ENCODE peak calls at places on chromosomes 7 and 10, in ten cellular contexts. One of them, this sample, is unnamed.

GRCh38 chr7:18495412-18496335 is at the start of gene HDAC9:
- DNase-seq in aorta: peak; percentile 44
- DNase-seq in midbrain: peak; percentile 84
- DNase-seq in A673: peak; percentile 75
- DNase-seq in ELF-1: peak; percentile 82
- DNase-seq in activated CD4-positive, alpha-beta T cell treated with anti-CD3 and anti-CD28 coated beads for 1 hour: no peak
- DNase-seq in stimulated activated CD4-positive, alpha-beta T cell treated with anti-CD3 and anti-CD28 coated beads, Interleukin-12 subunit alpha, Interleukin-12 subunit beta, amount 100 ng/mL, for 48 hours: no peak
- DNase-seq in AG09319: no peak
- DNase-seq in AG20443: peak; percentile 41
- DNase-seq in hippocampal formation: peak; percentile 88
- DNase-seq in this sample: no peak

GRCh38 chr7:76233538-76234281 is 32.0 kb downstream of the SRRM3 start:
- DNase-seq in activated CD4-positive, alpha-beta T cell treated with anti-CD3 and anti-CD28 coated beads for 1 hour: no peak
- DNase-seq in AG09319: no peak
- DNase-seq in midbrain: no peak
- DNase-seq in aorta: no peak
- DNase-seq in ELF-1: no peak
- DNase-seq in AG20443: no peak
- DNase-seq in stimulated activated CD4-positive, alpha-beta T cell treated with anti-CD3 and anti-CD28 coated beads, Interleukin-12 subunit alpha, Interleukin-12 subunit beta, amount 100 ng/mL, for 48 hours: no peak
- DNase-seq in A673: no peak
- DNase-seq in hippocampal formation: no peak
- DNase-seq in this sample: no peak

GRCh38 chr7:45983720-45984032 is 62.6 kb upstream of the IGFBP3 start:
- DNase-seq in activated CD4-positive, alpha-beta T cell treated with anti-CD3 and anti-CD28 coated beads for 1 hour: no peak
- DNase-seq in ELF-1: no peak
- DNase-seq in midbrain: no peak
- DNase-seq in AG09319: no peak
- DNase-seq in aorta: peak; percentile 59
- DNase-seq in A673: no peak
- DNase-seq in hippocampal formation: no peak
- DNase-seq in AG20443: no peak
- DNase-seq in stimulated activated CD4-positive, alpha-beta T cell treated with anti-CD3 and anti-CD28 coated beads, Interleukin-12 subunit alpha, Interleukin-12 subunit beta, amount 100 ng/mL, for 48 hours: no peak
- DNase-seq in this sample: no peak

GRCh38 chr10:5692476-5693358 is 8.1 kb downstream of the TASOR2 start:
- DNase-seq in hippocampal formation: peak; percentile 16
- DNase-seq in aorta: peak; percentile 66
- DNase-seq in stimulated activated CD4-positive, alpha-beta T cell treated with anti-CD3 and anti-CD28 coated beads, Interleukin-12 subunit alpha, Interleukin-12 subunit beta, amount 100 ng/mL, for 48 hours: peak; percentile 48
- DNase-seq in activated CD4-positive, alpha-beta T cell treated with anti-CD3 and anti-CD28 coated beads for 1 hour: peak; percentile 38
- DNase-seq in midbrain: peak; percentile 39
- DNase-seq in AG20443: peak; percentile 52
- DNase-seq in AG09319: no peak
- DNase-seq in ELF-1: peak; percentile 86
- DNase-seq in A673: peak; percentile 65
- DNase-seq in this sample: peak; percentile 76

GRCh38 chr7:29345590-29345989 is 151.0 kb downstream of the CHN2 start:
- DNase-seq in hippocampal formation: peak; percentile 58
- DNase-seq in stimulated activated CD4-positive, alpha-beta T cell treated with anti-CD3 and anti-CD28 coated beads, Interleukin-12 subunit alpha, Interleukin-12 subunit beta, amount 100 ng/mL, for 48 hours: peak; percentile 1
- DNase-seq in AG20443: no peak
- DNase-seq in aorta: peak; percentile 62
- DNase-seq in AG09319: no peak
- DNase-seq in midbrain: peak; percentile 57
- DNase-seq in ELF-1: peak; percentile 60
- DNase-seq in A673: peak; percentile 49
- DNase-seq in activated CD4-positive, alpha-beta T cell treated with anti-CD3 and anti-CD28 coated beads for 1 hour: no peak
- DNase-seq in this sample: peak; percentile 25

GRCh38 chr10:74544106-74544505 is 282.3 kb upstream of the KAT6B start:
- DNase-seq in ELF-1: peak; percentile 22
- DNase-seq in aorta: no peak
- DNase-seq in stimulated activated CD4-positive, alpha-beta T cell treated with anti-CD3 and anti-CD28 coated beads, Interleukin-12 subunit alpha, Interleukin-12 subunit beta, amount 100 ng/mL, for 48 hours: no peak
- DNase-seq in hippocampal formation: no peak
- DNase-seq in midbrain: no peak
- DNase-seq in AG20443: peak; percentile 18
- DNase-seq in A673: no peak
- DNase-seq in AG09319: no peak
- DNase-seq in activated CD4-positive, alpha-beta T cell treated with anti-CD3 and anti-CD28 coated beads for 1 hour: no peak
- DNase-seq in this sample: no peak

GRCh38 chr7:157995815-157996214 is 591.8 kb downstream of the PTPRN2 start:
- DNase-seq in A673: no peak
- DNase-seq in AG09319: no peak
- DNase-seq in stimulated activated CD4-positive, alpha-beta T cell treated with anti-CD3 and anti-CD28 coated beads, Interleukin-12 subunit alpha, Interleukin-12 subunit beta, amount 100 ng/mL, for 48 hours: no peak
- DNase-seq in AG20443: no peak
- DNase-seq in ELF-1: no peak
- DNase-seq in activated CD4-positive, alpha-beta T cell treated with anti-CD3 and anti-CD28 coated beads for 1 hour: no peak
- DNase-seq in hippocampal formation: no peak
- DNase-seq in midbrain: no peak
- DNase-seq in aorta: no peak
- DNase-seq in this sample: no peak

GRCh38 chr7:148787571-148788295 is 89.0 kb downstream of the CUL1 start:
- DNase-seq in aorta: no peak
- DNase-seq in AG09319: no peak
- DNase-seq in A673: no peak
- DNase-seq in ELF-1: no peak
- DNase-seq in AG20443: no peak
- DNase-seq in midbrain: no peak
- DNase-seq in hippocampal formation: no peak
- DNase-seq in activated CD4-positive, alpha-beta T cell treated with anti-CD3 and anti-CD28 coated beads for 1 hour: no peak
- DNase-seq in stimulated activated CD4-positive, alpha-beta T cell treated with anti-CD3 and anti-CD28 coated beads, Interleukin-12 subunit alpha, Interleukin-12 subunit beta, amount 100 ng/mL, for 48 hours: no peak
- DNase-seq in this sample: no peak

GRCh38 chr10:71771821-71772617 is 1.3 kb downstream of the VSIR start:
- DNase-seq in AG09319: no peak
- DNase-seq in midbrain: no peak
- DNase-seq in activated CD4-positive, alpha-beta T cell treated with anti-CD3 and anti-CD28 coated beads for 1 hour: peak; percentile 58
- DNase-seq in aorta: peak; percentile 91
- DNase-seq in A673: peak; percentile 41
- DNase-seq in hippocampal formation: no peak
- DNase-seq in AG20443: peak; percentile 85
- DNase-seq in ELF-1: no peak
- DNase-seq in stimulated activated CD4-positive, alpha-beta T cell treated with anti-CD3 and anti-CD28 coated beads, Interleukin-12 subunit alpha, Interleukin-12 subunit beta, amount 100 ng/mL, for 48 hours: no peak
- DNase-seq in this sample: peak; percentile 61

GRCh38 chr7:40541336-40541735 is 406.5 kb downstream of the SUGCT start:
- DNase-seq in activated CD4-positive, alpha-beta T cell treated with anti-CD3 and anti-CD28 coated beads for 1 hour: no peak
- DNase-seq in hippocampal formation: no peak
- DNase-seq in stimulated activated CD4-positive, alpha-beta T cell treated with anti-CD3 and anti-CD28 coated beads, Interleukin-12 subunit alpha, Interleukin-12 subunit beta, amount 100 ng/mL, for 48 hours: no peak
- DNase-seq in AG09319: no peak
- DNase-seq in ELF-1: no peak
- DNase-seq in aorta: no peak
- DNase-seq in A673: no peak
- DNase-seq in midbrain: no peak
- DNase-seq in AG20443: peak; percentile 40
- DNase-seq in this sample: no peak

GRCh38 chr10:124629410-124629809 is 114.8 kb downstream of the FAM53B start:
- DNase-seq in ELF-1: no peak
- DNase-seq in aorta: no peak
- DNase-seq in A673: no peak
- DNase-seq in AG09319: no peak
- DNase-seq in hippocampal formation: peak; percentile 77
- DNase-seq in midbrain: peak; percentile 79
- DNase-seq in AG20443: no peak
- DNase-seq in stimulated activated CD4-positive, alpha-beta T cell treated with anti-CD3 and anti-CD28 coated beads, Interleukin-12 subunit alpha, Interleukin-12 subunit beta, amount 100 ng/mL, for 48 hours: no peak
- DNase-seq in activated CD4-positive, alpha-beta T cell treated with anti-CD3 and anti-CD28 coated beads for 1 hour: no peak
- DNase-seq in this sample: no peak

GRCh38 chr10:16799621-16800020 is 17.6 kb downstream of the RSU1 start:
- DNase-seq in AG09319: no peak
- DNase-seq in A673: no peak
- DNase-seq in hippocampal formation: no peak
- DNase-seq in midbrain: no peak
- DNase-seq in activated CD4-positive, alpha-beta T cell treated with anti-CD3 and anti-CD28 coated beads for 1 hour: no peak
- DNase-seq in stimulated activated CD4-positive, alpha-beta T cell treated with anti-CD3 and anti-CD28 coated beads, Interleukin-12 subunit alpha, Interleukin-12 subunit beta, amount 100 ng/mL, for 48 hours: no peak
- DNase-seq in AG20443: no peak
- DNase-seq in ELF-1: no peak
- DNase-seq in aorta: no peak
- DNase-seq in this sample: no peak

GRCh38 chr7:134931487-134931886 is 54.8 kb upstream of the AGBL3 start:
- DNase-seq in activated CD4-positive, alpha-beta T cell treated with anti-CD3 and anti-CD28 coated beads for 1 hour: no peak
- DNase-seq in stimulated activated CD4-positive, alpha-beta T cell treated with anti-CD3 and anti-CD28 coated beads, Interleukin-12 subunit alpha, Interleukin-12 subunit beta, amount 100 ng/mL, for 48 hours: no peak
- DNase-seq in A673: no peak
- DNase-seq in hippocampal formation: no peak
- DNase-seq in aorta: peak; percentile 58
- DNase-seq in AG20443: peak; percentile 27
- DNase-seq in AG09319: no peak
- DNase-seq in midbrain: no peak
- DNase-seq in ELF-1: no peak
- DNase-seq in this sample: no peak

GRCh38 chr7:1176891-1177373 is 16.9 kb upstream of the ZFAND2A start:
- DNase-seq in midbrain: no peak
- DNase-seq in activated CD4-positive, alpha-beta T cell treated with anti-CD3 and anti-CD28 coated beads for 1 hour: peak; percentile 60
- DNase-seq in AG09319: no peak
- DNase-seq in aorta: peak; percentile 82
- DNase-seq in ELF-1: peak; percentile 88
- DNase-seq in hippocampal formation: no peak
- DNase-seq in A673: peak; percentile 89
- DNase-seq in stimulated activated CD4-positive, alpha-beta T cell treated with anti-CD3 and anti-CD28 coated beads, Interleukin-12 subunit alpha, Interleukin-12 subunit beta, amount 100 ng/mL, for 48 hours: peak; percentile 77
- DNase-seq in AG20443: peak; percentile 79
- DNase-seq in this sample: peak; percentile 73

GRCh38 chr7:157771-158251 is 34.6 kb upstream of the FAM20C start:
- DNase-seq in midbrain: no peak
- DNase-seq in ELF-1: no peak
- DNase-seq in activated CD4-positive, alpha-beta T cell treated with anti-CD3 and anti-CD28 coated beads for 1 hour: no peak
- DNase-seq in AG09319: no peak
- DNase-seq in stimulated activated CD4-positive, alpha-beta T cell treated with anti-CD3 and anti-CD28 coated beads, Interleukin-12 subunit alpha, Interleukin-12 subunit beta, amount 100 ng/mL, for 48 hours: no peak
- DNase-seq in hippocampal formation: no peak
- DNase-seq in aorta: peak; percentile 45
- DNase-seq in AG20443: no peak
- DNase-seq in A673: no peak
- DNase-seq in this sample: no peak

GRCh38 chr7:14902589-14902963 is at the start of gene DGKB:
- DNase-seq in midbrain: peak; percentile 28
- DNase-seq in aorta: no peak
- DNase-seq in AG09319: peak; percentile 25
- DNase-seq in hippocampal formation: peak; percentile 17
- DNase-seq in activated CD4-positive, alpha-beta T cell treated with anti-CD3 and anti-CD28 coated beads for 1 hour: no peak
- DNase-seq in stimulated activated CD4-positive, alpha-beta T cell treated with anti-CD3 and anti-CD28 coated beads, Interleukin-12 subunit alpha, Interleukin-12 subunit beta, amount 100 ng/mL, for 48 hours: no peak
- DNase-seq in AG20443: peak; percentile 43
- DNase-seq in A673: peak; percentile 20
- DNase-seq in ELF-1: peak; percentile 10
- DNase-seq in this sample: no peak

GRCh38 chr7:102843850-102844249 is 69.0 kb upstream of the LRRC17 start:
- DNase-seq in activated CD4-positive, alpha-beta T cell treated with anti-CD3 and anti-CD28 coated beads for 1 hour: no peak
- DNase-seq in ELF-1: no peak
- DNase-seq in midbrain: no peak
- DNase-seq in hippocampal formation: no peak
- DNase-seq in stimulated activated CD4-positive, alpha-beta T cell treated with anti-CD3 and anti-CD28 coated beads, Interleukin-12 subunit alpha, Interleukin-12 subunit beta, amount 100 ng/mL, for 48 hours: no peak
- DNase-seq in AG09319: no peak
- DNase-seq in aorta: no peak
- DNase-seq in A673: no peak
- DNase-seq in AG20443: no peak
- DNase-seq in this sample: no peak

GRCh38 chr10:71817831-71818268 is 33.2 kb downstream of the PSAP start:
- DNase-seq in aorta: peak; percentile 70
- DNase-seq in ELF-1: no peak
- DNase-seq in AG09319: no peak
- DNase-seq in activated CD4-positive, alpha-beta T cell treated with anti-CD3 and anti-CD28 coated beads for 1 hour: no peak
- DNase-seq in stimulated activated CD4-positive, alpha-beta T cell treated with anti-CD3 and anti-CD28 coated beads, Interleukin-12 subunit alpha, Interleukin-12 subunit beta, amount 100 ng/mL, for 48 hours: no peak
- DNase-seq in A673: no peak
- DNase-seq in AG20443: no peak
- DNase-seq in midbrain: peak; percentile 44
- DNase-seq in hippocampal formation: no peak
- DNase-seq in this sample: no peak

GRCh38 chr7:81013036-81013435 is 94.2 kb upstream of the SEMA3C start:
- DNase-seq in midbrain: no peak
- DNase-seq in stimulated activated CD4-positive, alpha-beta T cell treated with anti-CD3 and anti-CD28 coated beads, Interleukin-12 subunit alpha, Interleukin-12 subunit beta, amount 100 ng/mL, for 48 hours: no peak
- DNase-seq in AG20443: peak; percentile 53
- DNase-seq in activated CD4-positive, alpha-beta T cell treated with anti-CD3 and anti-CD28 coated beads for 1 hour: no peak
- DNase-seq in aorta: no peak
- DNase-seq in ELF-1: peak; percentile 5
- DNase-seq in hippocampal formation: no peak
- DNase-seq in A673: peak; percentile 47
- DNase-seq in AG09319: no peak
- DNase-seq in this sample: no peak

GRCh38 chr10:108789911-108790310 is 1133.4 kb downstream of the XPNPEP1 start:
- DNase-seq in ELF-1: no peak
- DNase-seq in aorta: no peak
- DNase-seq in stimulated activated CD4-positive, alpha-beta T cell treated with anti-CD3 and anti-CD28 coated beads, Interleukin-12 subunit alpha, Interleukin-12 subunit beta, amount 100 ng/mL, for 48 hours: no peak
- DNase-seq in midbrain: no peak
- DNase-seq in AG09319: no peak
- DNase-seq in hippocampal formation: no peak
- DNase-seq in activated CD4-positive, alpha-beta T cell treated with anti-CD3 and anti-CD28 coated beads for 1 hour: no peak
- DNase-seq in A673: peak; percentile 22
- DNase-seq in AG20443: peak; percentile 19
- DNase-seq in this sample: no peak

GRCh38 chr7:143487566-143487965 is 9.9 kb downstream of the TAS2R41 start:
- DNase-seq in hippocampal formation: no peak
- DNase-seq in AG20443: peak; percentile 31
- DNase-seq in A673: peak; percentile 31
- DNase-seq in ELF-1: no peak
- DNase-seq in stimulated activated CD4-positive, alpha-beta T cell treated with anti-CD3 and anti-CD28 coated beads, Interleukin-12 subunit alpha, Interleukin-12 subunit beta, amount 100 ng/mL, for 48 hours: no peak
- DNase-seq in aorta: peak; percentile 86
- DNase-seq in activated CD4-positive, alpha-beta T cell treated with anti-CD3 and anti-CD28 coated beads for 1 hour: no peak
- DNase-seq in AG09319: no peak
- DNase-seq in midbrain: no peak
- DNase-seq in this sample: no peak

GRCh38 chr10:99396471-99396870 is 34.0 kb downstream of the GOT1 start:
- DNase-seq in midbrain: no peak
- DNase-seq in hippocampal formation: no peak
- DNase-seq in ELF-1: no peak
- DNase-seq in activated CD4-positive, alpha-beta T cell treated with anti-CD3 and anti-CD28 coated beads for 1 hour: no peak
- DNase-seq in aorta: no peak
- DNase-seq in AG20443: peak; percentile 25
- DNase-seq in stimulated activated CD4-positive, alpha-beta T cell treated with anti-CD3 and anti-CD28 coated beads, Interleukin-12 subunit alpha, Interleukin-12 subunit beta, amount 100 ng/mL, for 48 hours: no peak
- DNase-seq in AG09319: no peak
- DNase-seq in A673: no peak
- DNase-seq in this sample: no peak

GRCh38 chr10:35453855-35454532 is 117.7 kb downstream of the CCNY start:
- DNase-seq in activated CD4-positive, alpha-beta T cell treated with anti-CD3 and anti-CD28 coated beads for 1 hour: no peak
- DNase-seq in midbrain: no peak
- DNase-seq in A673: peak; percentile 42
- DNase-seq in hippocampal formation: peak; percentile 48
- DNase-seq in AG09319: no peak
- DNase-seq in ELF-1: no peak
- DNase-seq in AG20443: peak; percentile 66
- DNase-seq in aorta: no peak
- DNase-seq in stimulated activated CD4-positive, alpha-beta T cell treated with anti-CD3 and anti-CD28 coated beads, Interleukin-12 subunit alpha, Interleukin-12 subunit beta, amount 100 ng/mL, for 48 hours: no peak
- DNase-seq in this sample: no peak

GRCh38 chr7:97004237-97004930 is 969 bp upstream of the DLX6 start:
- DNase-seq in midbrain: no peak
- DNase-seq in stimulated activated CD4-positive, alpha-beta T cell treated with anti-CD3 and anti-CD28 coated beads, Interleukin-12 subunit alpha, Interleukin-12 subunit beta, amount 100 ng/mL, for 48 hours: no peak
- DNase-seq in A673: no peak
- DNase-seq in aorta: no peak
- DNase-seq in hippocampal formation: no peak
- DNase-seq in activated CD4-positive, alpha-beta T cell treated with anti-CD3 and anti-CD28 coated beads for 1 hour: no peak
- DNase-seq in AG20443: no peak
- DNase-seq in AG09319: no peak
- DNase-seq in ELF-1: no peak
- DNase-seq in this sample: no peak

GRCh38 chr10:77070892-77071595 is 566.6 kb downstream of the KCNMA1 start:
- DNase-seq in midbrain: no peak
- DNase-seq in ELF-1: no peak
- DNase-seq in activated CD4-positive, alpha-beta T cell treated with anti-CD3 and anti-CD28 coated beads for 1 hour: no peak
- DNase-seq in aorta: peak; percentile 59
- DNase-seq in AG20443: no peak
- DNase-seq in hippocampal formation: no peak
- DNase-seq in AG09319: peak; percentile 25
- DNase-seq in stimulated activated CD4-positive, alpha-beta T cell treated with anti-CD3 and anti-CD28 coated beads, Interleukin-12 subunit alpha, Interleukin-12 subunit beta, amount 100 ng/mL, for 48 hours: no peak
- DNase-seq in A673: no peak
- DNase-seq in this sample: no peak

GRCh38 chr7:525740-526139 is 6.1 kb upstream of the PDGFA start:
- DNase-seq in AG09319: no peak
- DNase-seq in aorta: peak; percentile 78
- DNase-seq in stimulated activated CD4-positive, alpha-beta T cell treated with anti-CD3 and anti-CD28 coated beads, Interleukin-12 subunit alpha, Interleukin-12 subunit beta, amount 100 ng/mL, for 48 hours: no peak
- DNase-seq in activated CD4-positive, alpha-beta T cell treated with anti-CD3 and anti-CD28 coated beads for 1 hour: no peak
- DNase-seq in A673: peak; percentile 27
- DNase-seq in AG20443: peak; percentile 34
- DNase-seq in midbrain: no peak
- DNase-seq in hippocampal formation: no peak
- DNase-seq in ELF-1: no peak
- DNase-seq in this sample: no peak

GRCh38 chr7:134892002-134892693 is 94.2 kb upstream of the AGBL3 start:
- DNase-seq in AG09319: peak; percentile 89
- DNase-seq in hippocampal formation: no peak
- DNase-seq in A673: no peak
- DNase-seq in activated CD4-positive, alpha-beta T cell treated with anti-CD3 and anti-CD28 coated beads for 1 hour: no peak
- DNase-seq in midbrain: peak; percentile 48
- DNase-seq in AG20443: peak; percentile 46
- DNase-seq in ELF-1: no peak
- DNase-seq in stimulated activated CD4-positive, alpha-beta T cell treated with anti-CD3 and anti-CD28 coated beads, Interleukin-12 subunit alpha, Interleukin-12 subunit beta, amount 100 ng/mL, for 48 hours: no peak
- DNase-seq in aorta: no peak
- DNase-seq in this sample: no peak

GRCh38 chr10:128922619-128923018 is 544.4 kb upstream of the MGMT start:
- DNase-seq in aorta: no peak
- DNase-seq in AG20443: no peak
- DNase-seq in A673: no peak
- DNase-seq in midbrain: no peak
- DNase-seq in AG09319: no peak
- DNase-seq in activated CD4-positive, alpha-beta T cell treated with anti-CD3 and anti-CD28 coated beads for 1 hour: no peak
- DNase-seq in stimulated activated CD4-positive, alpha-beta T cell treated with anti-CD3 and anti-CD28 coated beads, Interleukin-12 subunit alpha, Interleukin-12 subunit beta, amount 100 ng/mL, for 48 hours: no peak
- DNase-seq in hippocampal formation: no peak
- DNase-seq in ELF-1: peak; percentile 47
- DNase-seq in this sample: no peak

This sample was measured in activated CD8-positive, alpha-beta memory T cell treated with anti-CD3 and anti-CD28 coated beads, Interleukin-2, amount 50 U/mL, for 4 hours.